ENCODE peak calls at places on chromosomes 6 and 20, in six cellular contexts. R is lower lobe of right lung; A is heart right ventricle; N is endodermal cell; G is foreskin keratinocyte; D is CD4-positive, alpha-beta memory T cell. V is an unnamed sample.

GRCh38 chr20:1664911-1665310 is 7.3 kb upstream of the SIRPG start:
- DNase-seq in R (no peak), A (no peak), N (no peak), G (no peak), D (peak; percentile 80), V (no peak)

GRCh38 chr6:93416575-93417420 is 2.6 kb downstream of the EPHA7 start:
- DNase-seq in R (peak; percentile 44), A (peak; percentile 32), N (peak; percentile 83), G (no peak), D (no peak), V (peak; percentile 11)

GRCh38 chr6:165638530-165638929 is 24.5 kb downstream of the PDE10A start:
- DNase-seq in R (no peak), A (no peak), N (no peak), G (no peak), D (no peak), V (no peak)

GRCh38 chr6:161890959-161891358 is 617.1 kb upstream of the AGPAT4 start:
- DNase-seq in R (no peak), A (no peak), N (no peak), G (no peak), D (no peak), V (no peak)

GRCh38 chr20:23446505-23446904 is 6.2 kb downstream of the CST11 start:
- DNase-seq in R (no peak), A (peak; percentile 49), N (peak; percentile 91), G (no peak), D (no peak), V (no peak)

GRCh38 chr6:6333498-6333897 is 13.0 kb upstream of the F13A1 start:
- DNase-seq in R (no peak), A (no peak), N (no peak), G (no peak), D (no peak), V (peak; percentile 11)

GRCh38 chr6:109610555-109610954 is 80.4 kb downstream of the AK9 start:
- DNase-seq in R (no peak), A (no peak), N (no peak), G (no peak), D (no peak), V (no peak)

GRCh38 chr20:324177-325042 is 942 bp upstream of the SOX12 start:
- DNase-seq in R (peak; percentile 96), A (peak; percentile 92), N (peak; percentile 96), G (peak; percentile 77), D (peak; percentile 84), V (peak; percentile 84)

GRCh38 chr6:110090876-110091275 is 88.6 kb downstream of the WASF1 start:
- DNase-seq in R (no peak), A (no peak), N (no peak), G (no peak), D (no peak), V (no peak)

GRCh38 chr6:132814716-132815570 is 574 bp downstream of the RPS12 start:
- DNase-seq in R (peak; percentile 57), A (no peak), N (no peak), G (no peak), D (peak; percentile 55), V (no peak)

GRCh38 chr6:17519120-17519519 is 81.0 kb upstream of the FAM8A1 start:
- DNase-seq in R (no peak), A (no peak), N (peak; percentile 26), G (peak; percentile 49), D (no peak), V (no peak)

GRCh38 chr6:155895641-155896040 is 440.0 kb upstream of the NOX3 start:
- DNase-seq in R (no peak), A (no peak), N (no peak), G (peak; percentile 4), D (no peak), V (no peak)

GRCh38 chr6:166728884-166729530 is 102.0 kb upstream of the RPS6KA2 start:
- DNase-seq in R (no peak), A (no peak), N (no peak), G (no peak), D (no peak), V (no peak)

GRCh38 chr6:80967618-80968017 is 784.9 kb downstream of the TENT5A start:
- DNase-seq in R (no peak), A (no peak), N (peak; percentile 61), G (no peak), D (no peak), V (no peak)

GRCh38 chr6:108630050-108630714 is 69.5 kb downstream of the FOXO3 start:
- DNase-seq in R (no peak), A (no peak), N (no peak), G (no peak), D (no peak), V (peak; percentile 39)

GRCh38 chr20:17533396-17533795 is 2.2 kb upstream of the BFSP1 start:
- DNase-seq in R (no peak), A (no peak), N (peak; percentile 70), G (no peak), D (no peak), V (peak; percentile 51)

GRCh38 chr6:116152620-116153019 is 26.7 kb upstream of the COL10A1 start:
- DNase-seq in R (no peak), A (no peak), N (no peak), G (no peak), D (no peak), V (no peak)

GRCh38 chr6:169669147-169669546 is 32.7 kb downstream of the WDR27 start:
- DNase-seq in R (peak; percentile 40), A (no peak), N (no peak), G (no peak), D (no peak), V (no peak)

GRCh38 chr20:5529331-5530142 is 212.8 kb upstream of the PROKR2 start:
- DNase-seq in R (peak; percentile 91), A (peak; percentile 83), N (peak; percentile 95), G (no peak), D (peak; percentile 85), V (peak; percentile 71)

GRCh38 chr20:25136643-25137559 is 55.0 kb upstream of the VSX1 start:
- DNase-seq in R (peak; percentile 59), A (peak; percentile 67), N (no peak), G (no peak), D (no peak), V (peak; percentile 77)

GRCh38 chr6:44002071-44002590 is 125.1 kb downstream of the MRPL14 start:
- DNase-seq in R (peak; percentile 57), A (no peak), N (peak; percentile 98), G (no peak), D (no peak), V (no peak)

GRCh38 chr6:1383729-1384548 is 5.4 kb upstream of the FOXF2 start:
- DNase-seq in R (no peak), A (no peak), N (peak; percentile 85), G (no peak), D (no peak), V (no peak)

GRCh38 chr6:6781172-6781876 is 192.8 kb downstream of the LY86 start:
- DNase-seq in R (no peak), A (peak; percentile 43), N (no peak), G (peak; percentile 53), D (no peak), V (peak; percentile 79)

GRCh38 chr6:9621276-9621675 is 793.6 kb downstream of the TFAP2A start:
- DNase-seq in R (no peak), A (no peak), N (no peak), G (no peak), D (no peak), V (peak; percentile 78)

GRCh38 chr20:53319716-53320115 is 273.9 kb downstream of the ZNF217 start:
- DNase-seq in R (no peak), A (no peak), N (no peak), G (no peak), D (no peak), V (no peak)

GRCh38 chr20:37781626-37782025 is 87.8 kb downstream of the CTNNBL1 start:
- DNase-seq in R (no peak), A (no peak), N (no peak), G (no peak), D (no peak), V (peak; percentile 58)

GRCh38 chr6:12313992-12314589 is 23.9 kb downstream of the EDN1 start:
- DNase-seq in R (no peak), A (no peak), N (no peak), G (peak; percentile 98), D (no peak), V (peak; percentile 90)

DNA sequence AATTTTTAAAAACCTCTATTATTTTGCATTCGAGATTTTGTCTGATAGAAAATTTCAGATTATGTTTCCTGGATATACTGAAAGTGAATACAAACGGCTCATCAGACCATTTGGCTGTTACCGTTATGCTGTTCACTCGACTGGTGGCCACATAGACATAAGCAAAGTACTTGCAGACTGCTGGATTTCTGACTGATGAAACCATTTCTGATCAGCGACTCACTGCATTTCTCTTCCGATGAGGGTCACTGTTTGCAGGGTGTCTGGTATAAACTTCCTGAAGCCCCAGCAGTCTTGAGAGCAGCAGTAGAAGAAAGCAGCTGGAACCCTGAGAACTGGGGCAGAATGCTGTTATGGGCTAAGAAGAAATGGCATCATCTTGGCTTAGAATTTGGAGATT is 17.7 kb downstream of the SNX9 start:
- DNase-seq in R (no peak), A (no peak), N (no peak), G (no peak), D (no peak), V (peak; percentile 68)
- H3K4me1 ChIP-seq in R (peaks cover 31% of the 10 kb centered on the region), A (peaks cover 49% of the 10 kb centered on the region), N (peaks cover 5% of the 10 kb centered on the region), G (peaks cover 63% of the 10 kb centered on the region), D (peaks cover 19% of the 10 kb centered on the region), V (peaks cover 61% of the 10 kb centered on the region)

GRCh38 chr6:142900467-142900961 is 44.5 kb downstream of the HIVEP2 start:
- DNase-seq in R (no peak), A (no peak), N (no peak), G (no peak), D (peak; percentile 78), V (no peak)
- H3K27ac ChIP-seq in R (no peak overlapping the region), A (no peak overlapping the region), N (peak overlapping the region; percentile 74), G (no peak overlapping the region), D (peak overlapping the region; percentile 86), V (no peak overlapping the region)

GRCh38 chr6:53920881-53921280 is 126.1 kb downstream of the LRRC1 start:
- DNase-seq in R (no peak), A (no peak), N (no peak), G (no peak), D (no peak), V (no peak)
- H3K27me3 ChIP-seq in R (no peaks in the 10 kb centered on the region), A (no peaks in the 10 kb centered on the region), N (no peaks in the 10 kb centered on the region), G (no peaks in the 10 kb centered on the region), D (no peaks in the 10 kb centered on the region), V (no peaks in the 10 kb centered on the region)

GRCh38 chr20:64073476-64074183 is 5.7 kb downstream of the RGS19 start:
- DNase-seq in R (no peak), A (no peak), N (no peak), G (no peak), D (no peak), V (no peak)

GRCh38 chr20:64071341-64072332 is 7.7 kb downstream of the RGS19 start:
- DNase-seq in R (no peak), A (no peak), N (no peak), G (no peak), D (no peak), V (no peak)

GRCh38 chr20:64070244-64070993 is 7.4 kb downstream of the TCEA2 start:
- DNase-seq in R (peak; percentile 50), A (no peak), N (no peak), G (no peak), D (no peak), V (no peak)

GRCh38 chr20:64074184-64074789 is 5.0 kb downstream of the RGS19 start:
- DNase-seq in R (no peak), A (no peak), N (no peak), G (no peak), D (no peak), V (no peak)

DNA sequence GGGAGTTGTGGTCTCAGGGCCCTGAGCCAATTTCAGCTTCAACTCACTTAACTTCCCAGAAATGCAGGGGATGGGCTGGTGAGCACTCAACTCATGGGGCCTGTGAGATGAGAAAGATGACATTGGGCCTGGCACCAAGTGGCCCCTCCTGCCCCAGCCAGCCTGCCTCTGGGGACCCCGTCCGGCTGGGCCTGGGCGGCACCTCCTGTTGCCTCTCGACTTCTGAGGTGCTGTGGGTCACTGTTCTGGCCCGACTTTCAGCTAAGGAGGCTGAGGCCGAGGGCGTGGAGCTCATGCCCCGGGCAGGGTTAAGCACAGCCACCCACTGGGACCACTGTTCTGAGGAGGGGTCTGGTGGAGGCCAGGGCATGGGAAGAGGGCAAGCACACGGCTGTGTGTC is 6.7 kb downstream of the RGS19 start:
- DNase-seq in R (no peak), A (no peak), N (no peak), G (no peak), D (no peak), V (no peak)
- H3K4me1 ChIP-seq in R (peaks cover 14% of the 10 kb centered on the region), A (peaks cover 7% of the 10 kb centered on the region), N (no peaks in the 10 kb centered on the region), G (no peaks in the 10 kb centered on the region), D (peaks cover 38% of the 10 kb centered on the region), V (no peaks in the 10 kb centered on the region)

V was measured in mammary epithelial cell.